ENCODE peak calls at places on chromosomes 6 and 20, in eight cellular contexts. F is activated CD4-positive, alpha-beta T cell treated with anti-CD3 and anti-CD28 coated beads for 4 hours; Y is activated naive CD4-positive, alpha-beta T cell treated with anti-CD3 and anti-CD28 coated beads for 36 hours; D is ACHN; N is upper lobe of right lung; H is NCI-H1417 treated with DMSO at 0.1 percent for 48 hours; U is NT2/D1; Z is cardiac fibroblast. O is an unnamed sample.

GRCh38 chr20:37228111-37228510 is 33.5 kb downstream of the GHRH start:
- DNase-seq in F (no peak), Y (no peak), D (peak; percentile 17), N (no peak), H (no peak), U (no peak), Z (no peak), O (peak; percentile 29)

GRCh38 chr6:112683926-112684325 is 336.8 kb downstream of the RFPL4B start:
- DNase-seq in F (no peak), Y (no peak), D (peak; percentile 90), N (no peak), H (no peak), U (no peak), Z (peak; percentile 87), O (peak; percentile 90)

GRCh38 chr6:25122001-25122400 is 157.2 kb upstream of the CARMIL1 start:
- DNase-seq in F (no peak), Y (no peak), D (no peak), N (no peak), H (no peak), U (no peak), Z (peak; percentile 79), O (peak; percentile 20)

GRCh38 chr6:99287523-99287922 is 62.0 kb downstream of the FAXC start:
- DNase-seq in F (no peak), Y (no peak), D (no peak), N (no peak), H (no peak), U (no peak), Z (no peak), O (no peak)

GRCh38 chr6:76247527-76247926 is 175.1 kb upstream of the IMPG1 start:
- DNase-seq in F (no peak), Y (no peak), D (no peak), N (no peak), H (no peak), U (no peak), Z (no peak), O (no peak)

GRCh38 chr6:120938876-120939231 is 395.4 kb downstream of the TBC1D32 start:
- DNase-seq in F (no peak), Y (no peak), D (no peak), N (no peak), H (no peak), U (no peak), Z (no peak), O (no peak)

GRCh38 chr20:51306521-51307358 is 235.8 kb downstream of the NFATC2 start:
- DNase-seq in F (peak; percentile 63), Y (peak; percentile 83), D (peak; percentile 58), N (peak; percentile 84), H (no peak), U (peak; percentile 79), Z (peak; percentile 72), O (peak; percentile 50)

GRCh38 chr6:139632798-139633197 is 258.4 kb upstream of the CITED2 start:
- DNase-seq in F (no peak), Y (no peak), D (no peak), N (no peak), H (no peak), U (no peak), Z (no peak), O (no peak)

GRCh38 chr6:40936810-40937209 is 102.2 kb downstream of the UNC5CL start:
- DNase-seq in F (no peak), Y (no peak), D (peak; percentile 46), N (no peak), H (no peak), U (no peak), Z (peak; percentile 51), O (no peak)

GRCh38 chr6:147283460-147283859 is 79.2 kb downstream of the STXBP5 start:
- DNase-seq in F (no peak), Y (no peak), D (peak; percentile 8), N (no peak), H (no peak), U (no peak), Z (no peak), O (no peak)